ENCODE peak calls at places on chromosomes 5 and 9, in seven cellular contexts. P is SJSA1, H is heart right ventricle, Y is Caco-2, T is HFF-Myc, L is gastrocnemius medialis, A is epithelial cell of esophagus. E is an unnamed sample.

GRCh38 chr5:53490747-53491146 is 10.3 kb downstream of the FST start:
- DNase-seq in Y (no peak), T (peak), P (no peak), H (no peak), L (peak), A (peak), E (no peak)

GRCh38 chr9:91101598-91102168 is 260.0 kb downstream of the AUH start:
- DNase-seq in L (peak), A (no peak), T (no peak), Y (no peak), P (no peak), H (no peak), E (no peak)

GRCh38 chr9:135075234-135076142 is 12.0 kb upstream of the OLFM1 start:
- DNase-seq in H (peak), L (no peak), Y (no peak), A (no peak), T (no peak), P (peak), E (no peak)

GRCh38 chr5:33936381-33937016 is at the start of gene RXFP3:
- DNase-seq in L (no peak), A (peak), P (no peak), T (no peak), Y (no peak), H (no peak), E (no peak)

GRCh38 chr9:111356567-111357244 is 26.7 kb upstream of the OR2K2 start:
- DNase-seq in L (no peak), A (peak), T (peak), Y (no peak), P (peak), H (no peak), E (peak)

GRCh38 chr9:16221822-16222547 is 648.5 kb downstream of the BNC2 start:
- DNase-seq in T (no peak), A (no peak), Y (no peak), H (no peak), L (no peak), P (no peak), E (no peak)

GRCh38 chr5:178093129-178093528 is 20.2 kb upstream of the N4BP3 start:
- DNase-seq in T (no peak), A (no peak), P (no peak), H (no peak), Y (no peak), L (no peak), E (no peak)

GRCh38 chr5:117186751-117187150 is 612.1 kb upstream of the SEMA6A start:
- DNase-seq in Y (no peak), P (no peak), H (no peak), T (no peak), A (no peak), L (no peak), E (no peak)

GRCh38 chr9:134940236-134941208 is 22.8 kb upstream of the FCN1 start:
- DNase-seq in H (no peak), Y (no peak), L (no peak), T (no peak), A (no peak), P (no peak), E (no peak)

GRCh38 chr5:126015244-126016054 is 407.8 kb upstream of the GRAMD2B start:
- DNase-seq in H (no peak), P (no peak), T (no peak), A (peak), L (no peak), Y (no peak), E (peak)

GRCh38 chr9:137280478-137281344 is 3.2 kb downstream of the TOR4A start:
- DNase-seq in A (peak), H (no peak), T (no peak), Y (no peak), P (peak), L (no peak), E (no peak)

GRCh38 chr5:460413-460700 is 17.4 kb downstream of the EXOC3 start:
- DNase-seq in A (no peak), Y (no peak), T (no peak), P (peak), H (no peak), L (peak), E (no peak)

GRCh38 chr9:130041648-130042405 is 1.2 kb downstream of the FNBP1 start:
- DNase-seq in L (no peak), Y (peak), A (peak), H (peak), P (no peak), T (no peak), E (no peak)

GRCh38 chr5:154995679-154996078 is 17.9 kb upstream of the KIF4B start:
- DNase-seq in A (no peak), P (no peak), H (no peak), Y (no peak), T (no peak), L (no peak), E (no peak)

GRCh38 chr9:95150903-95151302 is 166.6 kb downstream of the FANCC start:
- DNase-seq in Y (no peak), P (no peak), H (no peak), A (no peak), L (no peak), T (no peak), E (no peak)

GRCh38 chr9:107489144-107489673 is 360 bp downstream of the KLF4 start:
- DNase-seq in L (no peak), A (no peak), P (no peak), Y (no peak), T (no peak), H (peak), E (no peak)
- H3K4me3 ChIP-seq in L (peak), A (peak), P (peak), Y (peak), T (peak), H (peak), E (peak)

GRCh38 chr9:133935328-133936040 is 56.6 kb downstream of the VAV2 start:
- DNase-seq in L (peak), A (no peak), P (no peak), T (no peak), H (peak), Y (no peak), E (no peak)

GRCh38 chr9:133933426-133934026 is 58.6 kb downstream of the VAV2 start:
- DNase-seq in P (no peak), L (no peak), A (no peak), H (no peak), T (no peak), Y (no peak), E (no peak)

GRCh38 chr9:133937120-133937519 is 55.0 kb downstream of the VAV2 start:
- DNase-seq in A (no peak), T (no peak), L (no peak), Y (no peak), P (no peak), H (no peak), E (no peak)

GRCh38 chr9:133932633-133933032 is 59.5 kb downstream of the VAV2 start:
- DNase-seq in H (no peak), L (no peak), T (no peak), Y (no peak), A (no peak), P (no peak), E (no peak)

GRCh38 chr9:133934512-133935221 is 57.5 kb downstream of the VAV2 start:
- DNase-seq in A (no peak), H (peak), L (no peak), P (no peak), Y (no peak), T (no peak), E (no peak)
- H3K4me3 ChIP-seq in A (no peak), H (no peak), L (no peak), P (no peak), Y (no peak), T (no peak), E (no peak)

DNA sequence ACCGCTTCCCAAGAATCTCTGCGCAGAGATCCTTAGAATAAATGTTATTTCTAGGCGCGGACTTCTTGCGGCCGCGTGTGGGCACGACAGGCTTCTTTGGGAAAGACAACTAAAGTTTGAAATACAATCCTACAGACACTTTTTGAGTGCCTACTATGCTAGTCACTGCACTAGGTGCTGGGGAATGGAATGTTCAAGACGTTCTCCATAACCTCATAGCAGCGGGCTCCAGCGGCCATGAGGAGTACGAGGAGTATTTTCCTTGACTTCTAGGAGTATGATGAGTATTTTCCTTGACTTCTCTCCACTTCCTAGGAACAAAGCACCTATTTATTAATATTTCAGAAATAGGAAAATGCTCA is 636 bp upstream of the PWWP2A start:
- DNase-seq in P (no peak), L (no peak), Y (no peak), A (no peak), H (no peak), T (no peak), E (no peak)
- H3K4me3 ChIP-seq in P (no peak), L (peak), Y (peak), A (no peak), H (no peak), T (no peak), E (no peak)

DNA sequence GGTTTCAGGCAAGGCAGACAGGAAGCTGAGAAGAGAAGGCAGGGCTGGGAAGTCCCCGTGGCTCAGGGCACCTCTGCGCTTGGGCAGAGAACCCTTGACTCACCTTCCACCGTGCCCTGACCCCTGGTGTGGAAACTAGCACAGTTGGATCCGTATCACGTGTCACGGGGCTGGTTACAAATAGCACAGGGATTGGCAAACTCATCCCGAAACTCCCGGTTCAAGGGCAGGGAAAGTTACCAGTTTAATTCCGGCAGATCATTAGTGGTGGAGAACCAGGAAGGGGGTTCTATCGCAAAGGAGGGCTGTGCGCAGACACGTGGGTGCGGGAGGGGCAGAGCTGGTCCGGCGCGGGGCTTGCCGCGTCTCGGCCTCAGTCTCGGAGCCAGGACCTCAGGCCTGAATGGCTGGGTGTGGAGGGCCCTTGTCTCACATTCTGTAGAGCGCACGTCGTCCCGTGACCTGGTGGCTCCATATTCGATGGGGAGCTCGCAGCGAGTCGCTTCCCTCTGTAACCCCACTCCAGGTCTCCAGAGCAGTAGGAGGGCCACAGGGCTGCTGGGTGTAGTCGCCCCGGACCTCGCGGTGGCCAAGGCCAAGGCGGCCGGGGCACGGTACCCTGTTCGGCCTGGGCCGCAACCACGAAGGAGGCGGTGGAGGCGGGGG is 750 bp upstream of the TMEM171 start:
- DNase-seq in P (no peak), T (no peak), A (peak), Y (no peak), L (peak), H (no peak), E (no peak)
- H3K4me3 ChIP-seq in P (no peak), T (peak), A (no peak), Y (no peak), L (peak), H (peak), E (no peak)

GRCh38 chr9:116279230-116279629 is 125.6 kb downstream of the PAPPA start:
- DNase-seq in P (peak), T (no peak), A (no peak), L (no peak), H (no peak), Y (no peak), E (peak)

GRCh38 chr9:116280529-116280928 is 126.9 kb downstream of the PAPPA start:
- DNase-seq in L (no peak), T (no peak), P (peak), Y (no peak), A (peak), H (no peak), E (no peak)

GRCh38 chr9:116276651-116277121 is 123.1 kb downstream of the PAPPA start:
- DNase-seq in H (no peak), P (peak), Y (no peak), A (no peak), L (no peak), T (no peak), E (no peak)

GRCh38 chr9:116275418-116276295 is 122.1 kb downstream of the PAPPA start:
- DNase-seq in Y (no peak), H (no peak), T (no peak), A (no peak), P (peak), L (no peak), E (peak)

DNA sequence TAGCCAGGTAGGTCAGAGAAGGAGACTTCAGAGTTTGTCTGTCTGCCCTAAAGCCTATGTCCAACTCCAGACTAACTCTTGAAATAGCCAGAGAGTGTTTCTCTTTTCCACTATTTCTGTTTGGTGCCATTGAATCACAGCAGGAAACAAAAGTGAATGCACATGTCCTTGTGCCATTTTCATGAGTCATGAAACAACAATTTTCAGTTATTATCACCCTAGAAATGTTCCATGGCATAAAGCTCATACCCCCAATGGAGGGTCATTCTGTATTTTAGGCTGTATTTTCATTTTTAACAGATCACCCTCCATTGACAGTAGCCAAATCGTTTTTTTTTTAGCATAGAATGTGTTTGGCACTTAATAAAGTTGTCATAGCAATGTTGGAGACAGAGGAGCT is 124.7 kb downstream of the PAPPA start:
- DNase-seq in P (no peak), T (no peak), L (no peak), A (no peak), H (no peak), Y (no peak), E (no peak)
- H3K4me3 ChIP-seq in P (no peak), T (no peak), L (no peak), A (no peak), H (no peak), Y (no peak), E (no peak)

GRCh38 chr9:128249914-128250838 is 25.6 kb downstream of the GOLGA2 start:
- DNase-seq in P (no peak), H (peak), Y (peak), A (peak), T (no peak), L (peak), E (no peak)

GRCh38 chr9:128249558-128249913 is 26.3 kb downstream of the GOLGA2 start:
- DNase-seq in H (no peak), L (no peak), A (no peak), P (no peak), T (no peak), Y (no peak), E (no peak)

GRCh38 chr9:128251701-128252100 is 24.1 kb downstream of the GOLGA2 start:
- DNase-seq in T (no peak), H (no peak), Y (no peak), L (no peak), P (no peak), A (no peak), E (no peak)

GRCh38 chr9:128252317-128253139 is 23.3 kb downstream of the GOLGA2 start:
- DNase-seq in A (no peak), P (no peak), H (no peak), L (no peak), T (no peak), Y (no peak), E (no peak)

DNA sequence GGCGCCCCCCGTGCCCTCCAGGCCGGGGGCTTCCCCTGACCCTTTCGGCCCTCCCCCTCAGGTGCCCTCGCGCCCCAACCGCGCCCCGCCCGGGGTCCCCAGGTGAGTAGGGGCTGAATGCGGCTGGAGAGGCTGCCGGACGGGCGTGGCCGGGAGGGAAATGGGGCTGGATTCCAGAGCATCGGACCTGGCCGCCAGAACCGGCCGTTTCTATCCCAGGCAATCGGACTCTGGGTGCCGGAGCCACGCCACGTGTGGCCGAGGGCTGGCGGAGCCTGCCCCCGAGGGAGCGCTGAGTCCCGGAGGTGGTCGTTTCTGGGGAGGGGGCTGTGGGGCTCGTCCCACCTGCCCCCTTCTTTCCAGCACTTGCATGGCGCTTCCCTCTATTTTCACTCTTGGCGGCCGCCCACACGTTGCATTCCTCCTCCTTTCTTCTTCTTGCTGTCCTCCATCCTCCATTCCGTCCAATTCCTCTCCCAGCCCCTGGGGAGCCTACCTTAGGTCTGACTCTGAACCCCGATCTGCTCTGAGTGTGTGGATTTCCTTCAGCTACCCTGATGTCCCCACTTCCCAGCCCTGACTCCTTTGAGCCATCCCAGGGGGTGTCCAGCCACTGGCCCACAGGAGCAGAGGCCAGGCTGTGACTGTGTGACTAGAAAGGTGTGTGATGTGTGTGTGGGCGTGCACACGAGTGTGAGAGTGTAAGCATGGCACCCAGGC is 24.8 kb downstream of the GOLGA2 start:
- DNase-seq in A (no peak), P (no peak), L (no peak), H (no peak), T (no peak), Y (no peak), E (no peak)
- H3K4me3 ChIP-seq in A (peak), P (no peak), L (peak), H (peak), T (peak), Y (peak), E (no peak)

GRCh38 chr5:132202711-132203463 is 24.8 kb downstream of the P4HA2 start:
- DNase-seq in H (no peak), T (no peak), A (no peak), Y (no peak), L (no peak), P (no peak), E (no peak)
- H3K4me3 ChIP-seq in H (no peak), T (no peak), A (no peak), Y (no peak), L (no peak), P (no peak), E (no peak)

DNA sequence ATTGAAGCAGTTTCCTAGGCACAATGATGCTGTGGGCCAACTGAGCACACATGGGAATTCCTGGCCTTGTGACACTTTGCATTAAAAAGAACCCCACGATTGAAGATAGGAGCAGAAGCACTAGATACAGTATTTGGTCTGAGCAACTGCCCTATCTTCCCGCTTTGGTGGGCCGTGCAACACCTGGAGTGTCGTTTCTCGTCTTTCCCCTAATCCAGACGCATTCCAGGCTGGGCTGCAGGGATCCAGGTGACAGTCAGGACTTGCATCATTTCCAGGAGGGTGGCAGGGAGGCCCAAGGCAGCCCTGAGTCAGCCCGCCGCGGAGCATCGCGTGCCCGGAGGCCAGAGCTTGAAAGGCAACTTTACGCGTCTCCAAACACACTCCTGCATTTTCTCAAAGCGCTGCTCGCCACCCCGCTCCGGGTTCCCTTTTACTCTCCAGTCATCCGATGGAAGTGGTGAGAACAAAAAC is 719 bp upstream of the STC2 start:
- DNase-seq in H (no peak), T (no peak), A (peak), Y (peak), P (peak), L (peak), E (no peak)
- H3K4me3 ChIP-seq in H (peak), T (peak), A (peak), Y (peak), P (peak), L (peak), E (peak)

DNA sequence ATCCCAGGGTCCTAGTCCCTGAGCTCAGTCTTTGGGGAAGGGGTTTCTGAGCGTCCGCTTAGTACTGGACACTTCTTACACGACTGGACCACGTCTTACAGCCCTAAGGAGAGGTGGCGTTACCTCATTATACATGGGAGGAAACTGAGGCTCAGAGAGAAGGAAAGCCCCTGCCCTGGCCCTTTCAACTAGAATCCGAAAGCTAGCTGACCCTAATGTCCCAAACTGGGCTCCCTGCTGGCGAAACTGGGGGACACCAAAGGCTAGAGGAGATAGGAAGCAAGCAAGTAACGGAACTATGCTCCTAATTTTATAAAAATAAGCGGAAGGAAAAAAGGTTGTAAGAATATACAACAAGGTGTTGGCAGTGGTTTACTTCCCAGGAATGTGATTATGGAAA is 14.2 kb downstream of the LHX6 start:
- DNase-seq in H (no peak), T (no peak), L (no peak), P (no peak), Y (no peak), A (no peak), E (no peak)
- H3K4me3 ChIP-seq in H (no peak), T (no peak), L (peak), P (no peak), Y (peak), A (peak), E (no peak)

GRCh38 chr5:60183881-60184280 is 290.4 kb upstream of the PDE4D start:
- DNase-seq in T (no peak), Y (no peak), P (no peak), L (no peak), A (no peak), H (no peak), E (no peak)

GRCh38 chr5:60184599-60184998 is 291.1 kb upstream of the PDE4D start:
- DNase-seq in H (no peak), Y (no peak), T (no peak), L (no peak), A (no peak), P (no peak), E (no peak)

GRCh38 chr5:60185230-60186104 is 291.9 kb upstream of the PDE4D start:
- DNase-seq in A (peak), P (no peak), T (no peak), L (no peak), H (no peak), Y (no peak), E (no peak)
- H3K4me3 ChIP-seq in A (no peak), P (no peak), T (no peak), L (no peak), H (no peak), Y (no peak), E (no peak)